ENCODE peak calls at places on chromosomes 3 and 15, in six cellular contexts. J is transverse colon, T is GM23338, B is upper lobe of left lung, P is stomach, M is GM12878. C is an unnamed sample.

GRCh38 chr3:138089091-138089490 is 26.3 kb downstream of the DZIP1L start:
- DNase-seq in J (no peak), T (no peak), B (no peak), P (no peak), M (no peak), C (no peak)

GRCh38 chr3:42051384-42052131 is 39.6 kb upstream of the TRAK1 start:
- DNase-seq in J (no peak), T (no peak), B (no peak), P (no peak), M (no peak), C (no peak)

GRCh38 chr3:138114431-138114918 is 933 bp downstream of the DZIP1L start:
- DNase-seq in J (no peak), T (peak), B (no peak), P (no peak), M (no peak), C (no peak)

GRCh38 chr3:100710355-100711198 is 1.3 kb downstream of the TFG start:
- DNase-seq in J (peak), T (peak), B (peak), P (peak), M (peak), C (no peak)

GRCh38 chr3:134485075-134485536 is 679 bp downstream of the ANAPC13 start:
- DNase-seq in J (peak), T (peak), B (no peak), P (no peak), M (no peak), C (no peak)

GRCh38 chr15:90562669-90563068 is 32.9 kb downstream of the CRTC3 start:
- DNase-seq in J (no peak), T (no peak), B (no peak), P (no peak), M (no peak), C (no peak)

GRCh38 chr15:36643551-36643950 is 64.1 kb downstream of the CDIN1 start:
- DNase-seq in J (no peak), T (peak), B (no peak), P (no peak), M (no peak), C (no peak)

GRCh38 chr3:127039719-127040118 is 56.8 kb downstream of the PLXNA1 start:
- DNase-seq in J (no peak), T (no peak), B (no peak), P (no peak), M (no peak), C (no peak)

GRCh38 chr15:99169769-99170311 is 65.0 kb downstream of the SYNM start:
- DNase-seq in J (peak), T (no peak), B (no peak), P (no peak), M (no peak), C (peak)

GRCh38 chr3:126015075-126015474 is 46.1 kb downstream of the ROPN1B start:
- DNase-seq in J (no peak), T (no peak), B (no peak), P (no peak), M (no peak), C (peak)

GRCh38 chr3:147348976-147349375 is 57.4 kb downstream of the ZIC4 start:
- DNase-seq in J (no peak), T (no peak), B (no peak), P (no peak), M (no peak), C (no peak)

GRCh38 chr15:33068531-33068990 is 126.0 kb downstream of the FMN1 start:
- DNase-seq in J (peak), T (peak), B (peak), P (peak), M (no peak), C (no peak)

GRCh38 chr3:171428321-171428787 is 31.9 kb downstream of the TNIK start:
- DNase-seq in J (no peak), T (peak), B (no peak), P (no peak), M (no peak), C (no peak)

GRCh38 chr3:79822076-79822475 is 54.3 kb upstream of the ROBO1 start:
- DNase-seq in J (no peak), T (no peak), B (no peak), P (no peak), M (no peak), C (no peak)

GRCh38 chr3:171183042-171183441 is 156.5 kb upstream of the SLC2A2 start:
- DNase-seq in J (no peak), T (no peak), B (no peak), P (no peak), M (no peak), C (no peak)

GRCh38 chr3:13896473-13897154 is 16.7 kb upstream of the WNT7A start:
- DNase-seq in J (peak), T (peak), B (peak), P (peak), M (peak), C (no peak)

GRCh38 chr3:151217208-151217607 is 14.2 kb upstream of the GPR171 start:
- DNase-seq in J (no peak), T (no peak), B (no peak), P (no peak), M (no peak), C (no peak)

GRCh38 chr3:123169492-123169929 is 32.2 kb upstream of the SEC22A start:
- DNase-seq in J (no peak), T (peak), B (no peak), P (peak), M (no peak), C (peak)

GRCh38 chr3:196740476-196741400 is 1.1 kb downstream of the PAK2 start:
- DNase-seq in J (no peak), T (peak), B (no peak), P (no peak), M (no peak), C (peak)

DNA sequence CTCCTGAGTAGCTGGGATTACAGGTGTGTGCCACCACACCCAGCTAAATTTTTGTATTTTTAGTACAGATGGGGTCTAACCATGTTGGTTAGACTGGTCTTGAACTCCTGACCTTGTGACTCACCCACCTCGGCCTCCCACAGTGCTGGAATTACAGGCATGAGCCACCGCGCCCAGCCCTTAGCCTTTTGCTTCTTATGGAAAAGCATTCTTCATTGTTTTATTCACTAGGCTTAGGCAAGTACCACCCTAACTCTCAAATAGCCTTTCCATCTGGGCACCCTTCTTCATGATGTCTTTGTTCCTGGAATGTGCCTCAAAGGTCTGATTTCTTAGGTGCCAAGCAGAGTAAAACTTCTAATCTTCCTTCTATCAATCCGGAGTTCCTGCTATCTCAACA is 641.8 kb downstream of the FHIT start:
- DNase-seq in J (no peak), T (peak), B (no peak), P (no peak), M (no peak), C (no peak)
- TF ChIP-seq CTCF in J (no peak), T (no peak), B (no peak), P (no peak), M (no peak), C (no peak)

DNA sequence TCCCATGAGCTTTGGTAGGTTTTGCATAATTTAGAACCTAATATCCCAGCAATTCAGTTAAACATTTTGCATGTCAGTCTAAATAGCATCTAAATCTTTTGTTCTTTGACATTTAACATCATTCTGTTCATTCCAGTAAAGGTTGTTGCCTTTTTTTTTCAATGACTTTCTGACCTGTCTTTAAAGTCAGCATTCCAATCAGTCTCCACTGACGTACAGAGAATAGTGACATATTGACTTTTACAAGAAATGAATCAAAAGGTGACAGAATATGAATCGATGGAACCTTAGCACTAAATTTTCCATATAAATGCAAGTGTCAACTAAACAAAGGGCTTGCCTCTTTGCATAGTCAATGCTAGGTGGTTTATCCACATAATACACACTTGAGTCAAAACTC is 370.1 kb downstream of the CNTN6 start:
- DNase-seq in J (no peak), T (no peak), B (no peak), P (no peak), M (no peak), C (no peak)
- TF ChIP-seq POLR2AphosphoS5 in J (no peak), T (no peak), B (no peak), P (no peak), M (no peak), C (no peak)

DNA sequence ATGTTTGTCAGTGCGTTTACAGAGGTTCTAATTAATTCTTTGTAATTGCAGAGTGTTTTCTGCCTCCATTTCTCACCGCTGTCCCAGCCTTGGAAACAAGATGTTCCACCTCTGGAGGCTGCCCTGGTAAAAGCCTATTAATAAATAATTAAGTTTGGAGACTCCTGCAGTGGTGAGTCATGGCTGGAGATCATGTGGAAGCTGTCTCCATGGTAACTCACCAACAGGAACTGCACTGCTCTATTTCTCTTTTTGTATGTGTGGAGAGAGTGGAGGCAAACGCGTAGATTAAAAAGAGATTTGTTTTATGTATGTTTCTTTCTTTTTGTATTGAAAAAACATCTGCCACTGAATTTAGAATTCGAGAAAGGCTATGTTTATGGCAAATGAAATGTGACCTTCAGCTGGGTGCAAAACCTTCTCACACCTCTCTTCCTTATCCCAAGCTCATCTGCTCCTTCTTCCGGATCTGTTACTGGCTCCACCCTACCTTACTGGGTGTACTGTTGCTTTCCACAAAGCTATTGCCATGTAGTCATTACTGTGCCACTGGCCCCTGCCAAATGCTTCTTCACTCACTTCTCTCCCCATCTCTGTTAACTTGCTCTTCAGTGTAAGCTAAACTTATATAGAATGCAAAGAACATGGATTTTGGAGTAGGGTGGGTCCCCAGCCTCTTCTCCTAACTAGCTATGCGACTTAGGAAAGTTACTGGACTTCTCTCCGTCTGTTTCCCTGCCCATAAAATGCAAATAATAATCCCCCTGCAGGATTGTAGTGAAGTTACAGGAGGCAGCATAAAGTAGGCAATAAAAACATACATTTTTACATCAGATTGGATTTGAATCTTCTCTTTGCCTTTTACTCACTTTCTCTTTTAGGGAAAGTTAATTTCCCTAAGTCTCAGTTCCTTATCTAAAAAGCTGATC is 778.5 kb downstream of the NTRK3 start:
- DNase-seq in J (no peak), T (peak), B (peak), P (no peak), M (no peak), C (no peak)
- TF ChIP-seq CTCF in J (no peak), T (no peak), B (no peak), P (no peak), M (no peak), C (no peak)

DNA sequence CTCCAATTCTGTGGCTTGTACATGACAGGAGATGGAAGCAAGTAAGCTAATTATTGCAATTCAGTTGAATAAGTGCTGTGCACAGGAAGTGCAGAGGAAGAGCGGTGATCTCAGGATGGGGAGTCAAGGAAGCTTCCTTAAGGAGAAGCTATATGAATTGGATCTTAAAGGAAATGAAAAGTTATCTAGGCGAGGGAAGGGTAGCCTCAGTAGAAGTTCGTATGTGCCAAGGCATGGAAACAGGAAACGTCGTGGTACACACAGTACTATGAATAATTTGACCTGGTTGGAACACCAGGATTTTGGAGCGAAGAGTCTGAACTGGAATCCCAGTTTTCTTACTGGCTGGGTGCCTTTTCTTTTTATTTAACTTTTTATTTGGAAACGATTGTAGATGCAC is 39.3 kb downstream of the ST6GAL1 start:
- DNase-seq in J (no peak), T (no peak), B (no peak), P (no peak), M (no peak), C (no peak)
- TF ChIP-seq POLR2AphosphoS5 in J (no peak), T (no peak), B (peak), P (no peak), M (no peak), C (peak)